ENCODE peak calls at places on chromosomes 5 and 9, in nine cellular contexts. T is A549, H is lower leg skin, Y is ovary, X is Peyer's patch, V is H1, A is thyroid gland, Q is stomach, K is GM12878. S is an unnamed sample.

GRCh38 chr9:132144708-132145365 is 17.0 kb upstream of the NTNG2 start:
- DNase-seq in T (no peak), H (no peak), Y (no peak), X (no peak), V (no peak), A (no peak), Q (no peak), K (no peak), S (peak; percentile 59)

GRCh38 chr5:32138839-32139493 is 35.2 kb downstream of the GOLPH3 start:
- DNase-seq in T (no peak), H (no peak), Y (no peak), X (no peak), V (no peak), A (no peak), Q (no peak), K (no peak), S (no peak)

GRCh38 chr5:15902050-15902449 is 277.5 kb downstream of the MARCHF11 start:
- DNase-seq in T (no peak), H (no peak), Y (no peak), X (no peak), V (no peak), A (no peak), Q (no peak), K (no peak), S (no peak)

GRCh38 chr5:169094586-169095409 is 206.1 kb downstream of the SLIT3 start:
- DNase-seq in T (no peak), H (peak; percentile 92), Y (no peak), X (no peak), V (no peak), A (no peak), Q (no peak), K (no peak), S (peak; percentile 80)

GRCh38 chr5:1768283-1769000 is 31.2 kb downstream of the MRPL36 start:
- DNase-seq in T (no peak), H (no peak), Y (no peak), X (no peak), V (no peak), A (no peak), Q (no peak), K (no peak), S (no peak)

GRCh38 chr5:68661237-68661636 is 432.6 kb upstream of the SLC30A5 start:
- DNase-seq in T (peak; percentile 13), H (no peak), Y (no peak), X (no peak), V (peak; percentile 27), A (peak; percentile 34), Q (peak; percentile 38), K (no peak), S (no peak)

GRCh38 chr9:108360304-108360703 is 495.5 kb downstream of the ACTL7B start:
- DNase-seq in T (no peak), H (no peak), Y (no peak), X (no peak), V (no peak), A (no peak), Q (no peak), K (no peak), S (no peak)

GRCh38 chr9:7342229-7342628 is 457.3 kb downstream of the DMAC1 start:
- DNase-seq in T (no peak), H (no peak), Y (no peak), X (no peak), V (no peak), A (no peak), Q (no peak), K (no peak), S (no peak)

GRCh38 chr5:167814828-167815227 is 476.6 kb upstream of the WWC1 start:
- DNase-seq in T (no peak), H (no peak), Y (no peak), X (no peak), V (no peak), A (no peak), Q (no peak), K (no peak), S (peak; percentile 65)

GRCh38 chr5:82640901-82641300 is 362.7 kb upstream of the RPS23 start:
- DNase-seq in T (no peak), H (no peak), Y (no peak), X (no peak), V (no peak), A (no peak), Q (no peak), K (no peak), S (no peak)

GRCh38 chr5:66494437-66494836 is 101.8 kb upstream of the MAST4 start:
- DNase-seq in T (no peak), H (no peak), Y (no peak), X (no peak), V (peak; percentile 27), A (no peak), Q (no peak), K (no peak), S (no peak)

GRCh38 chr5:94618029-94618492 is 343 bp downstream of the KIAA0825 start:
- DNase-seq in T (peak; percentile 31), H (peak; percentile 86), Y (peak; percentile 26), X (peak; percentile 34), V (no peak), A (peak; percentile 89), Q (peak; percentile 74), K (no peak), S (peak; percentile 22)

GRCh38 chr5:38814879-38815278 is 30.9 kb upstream of the OSMR start:
- DNase-seq in T (no peak), H (no peak), Y (no peak), X (no peak), V (no peak), A (no peak), Q (no peak), K (no peak), S (no peak)

GRCh38 chr5:38807570-38808461 is 38.0 kb upstream of the OSMR start:
- DNase-seq in T (no peak), H (no peak), Y (no peak), X (no peak), V (no peak), A (no peak), Q (no peak), K (no peak), S (no peak)

GRCh38 chr5:38808666-38809343 is 37.0 kb upstream of the OSMR start:
- DNase-seq in T (no peak), H (no peak), Y (no peak), X (no peak), V (no peak), A (no peak), Q (no peak), K (no peak), S (no peak)

DNA sequence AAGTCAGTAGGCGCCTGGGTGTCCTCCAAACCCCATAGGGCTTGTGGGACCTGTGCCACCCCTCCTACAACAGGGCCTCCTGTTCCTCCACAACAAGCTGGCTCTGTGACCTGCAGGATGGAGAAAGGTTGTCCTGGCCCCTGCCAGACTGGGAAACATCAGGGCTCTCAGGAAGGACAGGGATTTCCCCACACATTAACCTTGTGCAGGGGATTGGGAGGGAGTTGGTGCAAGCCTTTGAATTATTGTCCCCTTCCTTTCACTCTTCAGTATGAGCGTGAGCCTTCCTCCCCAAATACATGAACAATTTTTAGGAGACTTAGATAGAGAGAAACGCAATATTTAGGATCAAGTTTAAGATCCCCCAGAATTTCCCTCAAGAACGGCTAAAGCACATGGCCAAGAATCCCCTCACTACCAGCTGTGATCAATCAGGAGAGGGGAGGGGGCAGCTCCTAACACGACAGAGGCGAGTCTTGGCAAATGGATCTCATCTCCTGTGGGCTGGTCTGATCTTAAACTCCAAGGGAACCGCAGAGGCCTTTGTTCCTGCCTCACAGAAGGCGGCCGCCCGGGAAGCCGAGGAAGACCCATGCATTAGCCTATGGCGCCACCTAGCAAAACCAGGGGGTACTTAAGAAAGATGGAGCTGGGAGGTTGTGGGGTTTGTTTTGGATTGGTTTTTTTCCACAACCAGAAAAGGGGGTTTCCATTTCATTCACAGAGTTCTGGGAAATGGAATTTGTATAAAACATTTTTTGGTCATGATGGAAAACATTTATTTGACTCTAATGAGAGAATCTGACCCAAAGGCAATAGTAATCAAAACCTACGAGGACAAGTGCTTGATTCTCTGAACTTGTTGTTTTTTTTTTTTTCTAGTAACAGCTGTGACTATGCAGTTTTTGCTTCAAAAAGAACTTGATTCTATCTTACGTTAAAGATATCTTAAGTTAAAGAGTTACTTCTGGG is 36.1 kb upstream of the OSMR start:
- DNase-seq in T (peak; percentile 80), H (peak; percentile 96), Y (peak; percentile 77), X (peak; percentile 36), V (peak; percentile 60), A (peak; percentile 80), Q (peak; percentile 85), K (no peak), S (peak; percentile 59)
- TF ChIP-seq POLR2A in T (no peak), H (no peak), Y (no peak), X (no peak), V (no peak), A (no peak), Q (no peak), K (no peak), S (no peak)

GRCh38 chr9:122333169-122333808 is 37.5 kb upstream of the PTGS1 start:
- DNase-seq in T (no peak), H (no peak), Y (no peak), X (no peak), V (no peak), A (no peak), Q (no peak), K (no peak), S (no peak)

GRCh38 chr9:122329592-122329991 is 41.2 kb upstream of the PTGS1 start:
- DNase-seq in T (no peak), H (no peak), Y (no peak), X (no peak), V (no peak), A (no peak), Q (no peak), K (no peak), S (no peak)

GRCh38 chr9:122332643-122333042 is 38.2 kb upstream of the PTGS1 start:
- DNase-seq in T (no peak), H (no peak), Y (no peak), X (no peak), V (no peak), A (no peak), Q (no peak), K (no peak), S (no peak)

GRCh38 chr9:122332083-122332482 is 38.7 kb upstream of the PTGS1 start:
- DNase-seq in T (no peak), H (no peak), Y (no peak), X (no peak), V (no peak), A (no peak), Q (no peak), K (no peak), S (no peak)

GRCh38 chr9:122331523-122331927 is 39.3 kb upstream of the PTGS1 start:
- DNase-seq in T (no peak), H (no peak), Y (no peak), X (no peak), V (no peak), A (no peak), Q (no peak), K (no peak), S (no peak)
- TF ChIP-seq POLR2A in T (no peak), H (no peak), Y (no peak), X (no peak), V (no peak), A (no peak), Q (no peak), K (no peak), S (no peak)

GRCh38 chr5:143118222-143118621 is 285.3 kb downstream of the NR3C1 start:
- DNase-seq in T (no peak), H (no peak), Y (no peak), X (no peak), V (no peak), A (no peak), Q (no peak), K (no peak), S (no peak)
- TF ChIP-seq POLR2A in T (no peak), H (no peak), Y (no peak), X (no peak), V (no peak), A (no peak), Q (no peak), K (no peak), S (no peak)

GRCh38 chr9:136138566-136138965 is 19.9 kb upstream of the TMEM250 start:
- DNase-seq in T (no peak), H (no peak), Y (no peak), X (peak; percentile 24), V (peak; percentile 66), A (no peak), Q (no peak), K (no peak), S (peak; percentile 67)
- TF ChIP-seq POLR2A in T (no peak), H (no peak), Y (no peak), X (no peak), V (no peak), A (no peak), Q (no peak), K (no peak), S (no peak)

S was measured in H54.